ENCODE peak calls at places on chromosomes 4 and X, in five cellular contexts. D, H, J, E and Z are unnamed samples. For H3K4me1, the result is how much of the 10 kb centered on the place peaks cover.

GRCh38 chr4:8306511-8307021 is 37.0 kb downstream of the HTRA3 start:
- DNase-seq in E (no peak), D (no peak), H (peak), J (peak), Z (no peak)

GRCh38 chrX:13293700-13294099 is 26.2 kb downstream of the ATXN3L start:
- DNase-seq in J (no peak), D (no peak), E (no peak), H (no peak), Z (no peak)

GRCh38 chrX:105527759-105528158 is 294.6 kb upstream of the NRK start:
- DNase-seq in E (no peak), H (no peak), J (no peak), D (no peak), Z (no peak)

GRCh38 chr4:162911349-162911748 is 255.3 kb downstream of the NAF1 start:
- DNase-seq in H (no peak), J (no peak), E (no peak), D (no peak), Z (no peak)

GRCh38 chr4:107951551-107951950 is 20.2 kb downstream of the CYP2U1 start:
- DNase-seq in H (no peak), D (no peak), J (no peak), E (no peak), Z (no peak)

GRCh38 chrX:107197306-107197705 is 8.9 kb downstream of the NUP62CL start:
- DNase-seq in H (no peak), E (no peak), D (no peak), J (no peak), Z (no peak)

GRCh38 chrX:21412883-21413282 is 38.7 kb downstream of the CNKSR2 start:
- DNase-seq in E (no peak), D (no peak), H (no peak), J (no peak), Z (no peak)

GRCh38 chr4:103018391-103019318 is 850 bp downstream of the SLC9B1 start:
- DNase-seq in D (no peak), H (no peak), E (no peak), J (peak), Z (no peak)

GRCh38 chr4:140018931-140019618 is 134.9 kb downstream of the MAML3 start:
- DNase-seq in D (no peak), E (no peak), H (no peak), J (no peak), Z (no peak)

GRCh38 chr4:91279899-91280298 is 1023.9 kb upstream of the GRID2 start:
- DNase-seq in E (no peak), J (no peak), H (no peak), D (no peak), Z (no peak)

GRCh38 chr4:86910369-86910768 is 18.1 kb upstream of the C4orf36 start:
- DNase-seq in E (no peak), D (no peak), J (no peak), H (no peak), Z (no peak)

GRCh38 chrX:3518870-3519269 is 172.4 kb upstream of the MXRA5 start:
- DNase-seq in E (no peak), H (no peak), J (peak), D (peak), Z (no peak)

GRCh38 chrX:10617186-10617963 is 3.0 kb downstream of the MID1 start:
- DNase-seq in H (no peak), D (no peak), E (no peak), J (no peak), Z (no peak)

GRCh38 chr4:86556791-86557415 is 37.2 kb upstream of the PTPN13 start:
- DNase-seq in H (no peak), E (no peak), J (no peak), D (no peak), Z (no peak)

GRCh38 chr4:32251126-32251525 is 1531.0 kb downstream of the PCDH7 start:
- DNase-seq in E (no peak), H (no peak), D (no peak), J (no peak), Z (no peak)

GRCh38 chr4:129905256-129905655 is 809.3 kb downstream of the C4orf33 start:
- DNase-seq in H (no peak), E (no peak), J (no peak), D (no peak), Z (no peak)

GRCh38 chrX:143437439-143437838 is 79.8 kb downstream of the SPANXN3 start:
- DNase-seq in J (no peak), H (no peak), D (no peak), E (no peak), Z (no peak)

DNA sequence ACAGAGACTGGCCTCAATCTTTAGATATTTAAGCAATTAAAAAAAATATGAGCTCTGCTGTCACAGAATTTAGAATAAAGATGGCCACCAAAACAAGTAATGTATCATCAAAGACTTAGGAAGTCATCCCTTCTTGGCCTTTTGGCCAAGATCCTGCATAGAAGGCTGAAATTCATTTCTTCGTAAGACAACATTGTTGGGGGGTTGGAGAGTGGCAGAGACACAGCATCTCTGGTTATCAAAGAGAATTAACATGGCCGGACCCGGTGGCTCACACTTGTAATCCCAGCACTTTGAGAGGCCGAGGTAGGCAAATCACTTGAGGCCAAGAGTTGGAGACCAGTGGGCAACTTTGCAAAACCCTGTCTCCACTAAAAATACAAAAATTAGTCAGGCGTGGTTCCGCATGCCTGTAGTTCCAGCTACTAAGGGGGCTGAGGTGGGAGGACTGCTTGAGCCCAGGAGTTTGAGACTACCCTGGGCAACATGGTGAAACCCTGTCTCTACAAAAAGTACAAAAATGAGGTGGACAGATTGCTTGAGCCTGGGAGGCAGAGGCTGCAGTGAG is 4.0 kb downstream of the PPM1K start:
- DNase-seq in E (peak), D (no peak), J (no peak), H (no peak), Z (no peak)
- H3K4me1 ChIP-seq in E (under half), D (under half), J (under half), H (under half), Z (under half)

DNA sequence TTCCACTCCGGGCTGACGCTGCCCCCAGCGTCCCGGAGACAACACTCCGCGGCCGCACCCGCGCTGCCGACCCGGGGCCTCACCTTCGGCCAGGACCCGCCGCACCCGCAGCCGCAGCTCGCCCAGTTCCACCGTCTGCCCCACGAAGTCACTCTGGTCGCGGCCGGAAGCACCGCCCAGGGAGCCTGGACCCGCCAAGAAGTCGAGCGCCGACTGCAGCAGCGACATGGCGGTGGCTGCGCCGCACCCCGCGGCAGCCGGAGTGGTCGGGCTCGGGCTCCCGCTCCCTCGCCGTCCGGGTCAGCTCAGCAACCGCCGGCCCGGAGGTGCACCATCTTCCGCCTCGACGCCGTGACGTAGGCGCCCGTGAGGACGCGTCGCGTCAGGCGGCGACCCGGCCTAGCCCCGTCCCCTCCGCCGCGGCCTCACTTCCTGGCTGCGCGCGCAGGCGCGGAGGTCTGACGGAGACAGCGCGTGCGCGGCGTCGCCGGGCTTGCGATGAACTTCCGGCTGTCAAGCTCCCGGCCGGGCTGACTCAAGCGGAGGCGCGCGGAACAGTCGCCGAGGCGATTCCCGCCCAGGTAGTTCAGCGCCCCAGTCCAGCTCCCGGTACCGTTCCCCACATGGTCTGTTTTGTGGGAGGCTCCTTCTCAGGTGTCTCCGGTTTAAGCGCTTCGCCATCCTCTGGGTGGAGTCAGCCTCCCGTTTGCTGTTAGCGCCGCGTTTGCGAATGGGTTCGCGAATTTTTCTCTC is at the start of the genes GAK and TMEM175:
- DNase-seq in D (peak), E (peak), H (peak), J (peak), Z (peak)
- TF ChIP-seq POLR2AphosphoS5 in D (peak), E (peak), H (peak), J (peak), Z (peak)

GRCh38 chrX:39814391-39814790 is 283.4 kb downstream of the BCOR start:
- DNase-seq in H (no peak), D (no peak), J (no peak), E (no peak), Z (no peak)

GRCh38 chrX:39810901-39811300 is 286.9 kb downstream of the BCOR start:
- DNase-seq in H (no peak), E (no peak), J (no peak), D (no peak), Z (no peak)

GRCh38 chrX:39815621-39816020 is 282.1 kb downstream of the BCOR start:
- DNase-seq in D (no peak), E (no peak), H (no peak), J (no peak), Z (no peak)

GRCh38 chrX:39811391-39811790 is 286.4 kb downstream of the BCOR start:
- DNase-seq in D (no peak), H (no peak), E (no peak), J (no peak), Z (no peak)

GRCh38 chrX:39813631-39814246 is 284.0 kb downstream of the BCOR start:
- DNase-seq in J (peak), H (peak), D (peak), E (peak), Z (peak)
- H3K4me1 ChIP-seq in J (under half), H (under half), D (under half), E (under half), Z (under half)

GRCh38 chr4:133618963-133619362 is 469.9 kb downstream of the PCDH10 start:
- DNase-seq in H (no peak), D (no peak), J (no peak), E (no peak), Z (no peak)
- TF ChIP-seq POLR2AphosphoS5 in H (no peak), D (no peak), J (no peak), E (no peak), Z (no peak)

DNA sequence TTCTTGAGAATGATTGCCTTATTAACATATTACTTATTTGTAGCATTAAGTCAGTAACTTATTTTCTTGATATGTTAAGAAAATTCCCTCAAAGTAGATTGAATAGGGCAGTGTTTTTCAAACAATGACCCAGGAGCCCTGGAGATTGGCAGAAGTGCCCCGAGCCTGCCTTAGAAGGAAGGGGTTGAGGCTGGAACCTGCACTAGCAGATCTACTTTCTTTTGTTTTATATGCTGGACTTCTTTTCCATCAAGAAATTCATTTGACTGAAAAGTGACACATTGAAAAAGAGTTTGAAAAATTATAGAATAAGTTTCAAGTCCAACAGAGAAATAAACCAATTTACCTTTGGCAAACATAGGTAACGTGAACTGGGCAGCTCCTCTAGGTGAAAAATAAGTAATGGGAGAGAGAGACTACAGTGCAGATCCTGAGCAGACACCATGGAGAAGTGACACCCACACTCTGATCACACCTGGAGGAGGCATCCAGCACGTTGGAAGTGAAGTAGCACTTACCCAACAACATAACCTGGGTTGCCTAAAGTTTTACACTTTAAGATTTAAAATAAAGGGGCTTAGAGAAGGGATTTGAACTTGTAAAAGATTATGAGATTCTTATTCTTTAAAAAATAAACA is 18.6 kb downstream of the ARSJ start:
- DNase-seq in E (no peak), J (no peak), H (no peak), D (no peak), Z (no peak)
- H3K4me1 ChIP-seq in E (half or more), J (under half), H (under half), D (under half), Z (under half)

DNA sequence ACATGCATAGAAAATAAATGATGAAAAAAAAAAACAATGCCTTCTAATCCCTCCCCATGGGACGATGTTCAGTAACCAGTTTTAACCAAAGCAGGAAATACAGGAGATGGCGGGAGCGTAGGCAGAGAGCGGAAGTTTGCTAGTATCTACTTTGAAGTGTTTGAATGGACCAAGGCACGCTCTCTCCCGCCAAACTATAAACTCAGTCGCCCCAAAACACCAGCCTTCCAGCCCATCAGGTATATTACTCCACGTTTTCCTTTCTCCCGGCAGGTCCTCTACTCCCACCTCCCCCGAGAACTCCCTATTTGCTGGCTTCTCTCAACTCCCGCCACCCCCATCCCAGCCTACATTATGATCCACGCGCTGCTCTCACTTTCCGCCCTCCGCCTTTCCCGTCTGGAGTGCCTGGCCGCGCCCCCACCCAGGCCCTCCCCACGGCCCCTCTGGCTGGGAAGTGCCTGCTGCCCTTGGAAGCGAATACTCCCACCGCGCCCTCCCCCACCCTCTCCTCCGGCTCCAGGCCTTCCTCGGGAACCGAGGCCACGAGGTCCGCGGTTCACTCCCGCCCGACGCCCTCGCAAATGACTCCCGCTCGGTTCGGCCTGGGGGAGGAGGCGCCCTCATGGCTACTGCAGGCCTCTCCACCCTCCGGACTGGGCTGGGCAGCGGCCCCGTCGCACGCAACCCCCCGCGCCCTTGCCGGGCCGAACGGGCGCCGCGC is 741 bp downstream of the DHX15 start:
- DNase-seq in J (peak), E (no peak), H (peak), D (peak), Z (peak)
- TF ChIP-seq POLR2AphosphoS5 in J (peak), E (no peak), H (peak), D (no peak), Z (no peak)

GRCh38 chrX:119682019-119682989 is 10.7 kb downstream of the SEPTIN6 start:
- DNase-seq in J (no peak), H (no peak), D (no peak), E (no peak), Z (no peak)
- H3K4me1 ChIP-seq in J (under half), H (under half), D (under half), E (under half), Z (under half)

GRCh38 chrX:44314855-44315254 is 28.6 kb downstream of the EFHC2 start:
- DNase-seq in D (no peak), H (no peak), E (no peak), J (no peak), Z (no peak)

GRCh38 chrX:44312421-44312820 is 31.1 kb downstream of the EFHC2 start:
- DNase-seq in D (no peak), E (no peak), J (no peak), H (no peak), Z (no peak)

GRCh38 chrX:44317196-44317595 is 26.3 kb downstream of the EFHC2 start:
- DNase-seq in J (no peak), D (no peak), H (no peak), E (no peak), Z (no peak)

GRCh38 chrX:44310227-44310626 is 33.2 kb downstream of the EFHC2 start:
- DNase-seq in J (no peak), D (no peak), H (peak), E (no peak), Z (no peak)

DNA sequence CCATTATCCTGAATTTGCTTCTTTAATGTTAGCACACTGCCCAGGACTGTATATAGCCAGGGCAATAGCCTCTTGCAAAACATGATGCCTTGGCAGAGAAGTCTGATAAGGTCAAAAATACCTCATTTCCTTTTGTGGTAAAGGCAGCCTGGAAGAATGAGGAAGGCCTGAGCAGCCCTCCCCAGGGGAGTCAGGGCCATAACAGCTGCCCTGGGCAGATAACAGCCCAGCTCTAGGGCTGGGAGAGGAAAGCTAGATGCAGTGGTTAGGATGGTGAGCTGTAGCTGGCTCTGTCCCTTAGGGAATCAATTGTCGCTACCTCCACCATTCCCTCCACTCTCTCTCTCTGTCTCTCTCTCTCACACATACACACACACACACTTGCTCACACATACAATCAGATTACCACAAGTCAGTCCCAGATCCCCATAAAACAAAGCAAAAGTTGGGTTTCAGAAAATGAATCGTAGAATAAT is 29.2 kb downstream of the EFHC2 start:
- DNase-seq in H (no peak), J (no peak), D (peak), E (no peak), Z (no peak)
- TF ChIP-seq POLR2AphosphoS5 in H (no peak), J (no peak), D (no peak), E (no peak), Z (no peak)